ENCODE peak calls at places on chromosomes 12 and 14, in seven cellular contexts. E is activated naive CD8-positive, alpha-beta T cell treated with anti-CD3 and anti-CD28 coated beads, Interleukin-2, amount 50 U/mL, for 24 hours; D is left cardiac atrium; N is lower lobe of right lung; G is pulmonary artery endothelial cell; T is ELF-1; M is CD8-positive, alpha-beta T cell. C is an unnamed sample.

GRCh38 chr14:101620039-101620788 is 58.9 kb downstream of the DIO3 start:
- DNase-seq in N (no peak), M (no peak), T (no peak), G (no peak), D (no peak), E (no peak), C (no peak)

GRCh38 chr12:109830267-109830666 is 2.9 kb downstream of the TRPV4 start:
- DNase-seq in T (no peak), G (no peak), E (no peak), N (no peak), D (no peak), M (no peak), C (no peak)

GRCh38 chr14:105905456-105905855 is 379.1 kb downstream of the TMEM121 start:
- DNase-seq in N (no peak), E (no peak), T (no peak), D (no peak), G (no peak), M (no peak), C (no peak)

GRCh38 chr12:102995372-102995771 is 37.9 kb downstream of the ASCL1 start:
- DNase-seq in E (no peak), D (no peak), M (no peak), T (no peak), N (no peak), G (no peak), C (no peak)

GRCh38 chr14:101073598-101073965 is 170.1 kb upstream of the RTL1 start:
- DNase-seq in M (no peak), D (no peak), T (no peak), E (no peak), G (no peak), N (no peak), C (no peak)

GRCh38 chr12:31315779-31316465 is 10.0 kb downstream of the SINHCAF start:
- DNase-seq in N (no peak), T (no peak), G (no peak), D (no peak), E (no peak), M (no peak), C (no peak)

GRCh38 chr14:33564774-33565630 is 385.9 kb downstream of the EGLN3 start:
- DNase-seq in M (no peak), N (no peak), E (no peak), D (no peak), G (peak), T (peak), C (no peak)

GRCh38 chr12:53998900-53999236 is 1.1 kb upstream of the HOXC9 start:
- DNase-seq in G (no peak), M (no peak), T (no peak), N (no peak), E (no peak), D (no peak), C (no peak)

GRCh38 chr14:45198551-45198950 is 54.5 kb downstream of the MIS18BP1 start:
- DNase-seq in N (no peak), E (no peak), D (no peak), M (no peak), T (no peak), G (no peak), C (no peak)

GRCh38 chr12:65891987-65892481 is 67.8 kb downstream of the HMGA2 start:
- DNase-seq in G (no peak), M (no peak), T (no peak), E (no peak), D (peak), N (no peak), C (peak)

GRCh38 chr14:77498120-77498979 is at the start of gene ISM2:
- DNase-seq in N (peak), T (peak), M (peak), E (peak), D (peak), G (no peak), C (no peak)

GRCh38 chr12:92360543-92360942 is 214.9 kb upstream of the BTG1 start:
- DNase-seq in G (no peak), N (no peak), D (no peak), M (peak), E (no peak), T (no peak), C (no peak)

GRCh38 chr12:41277019-41277770 is 89.1 kb downstream of the PDZRN4 start:
- DNase-seq in E (no peak), M (no peak), G (peak), T (peak), N (no peak), D (no peak), C (no peak)

GRCh38 chr12:21526721-21527345 is 737 bp downstream of the SPX start:
- DNase-seq in M (no peak), G (no peak), D (no peak), E (no peak), T (no peak), N (no peak), C (no peak)

GRCh38 chr14:28635387-28635786 is 131.2 kb upstream of the FOXG1 start:
- DNase-seq in E (peak), N (no peak), M (no peak), D (no peak), G (no peak), T (no peak), C (no peak)

GRCh38 chr12:47717443-47718193 is 7.7 kb downstream of the ENDOU start:
- DNase-seq in M (peak), D (peak), G (peak), T (peak), N (peak), E (peak), C (peak)

GRCh38 chr14:77965919-77966435 is 166.1 kb downstream of the ADCK1 start:
- DNase-seq in G (no peak), N (peak), M (no peak), T (peak), D (peak), E (no peak), C (no peak)

GRCh38 chr14:25122188-25122587 is 72.2 kb upstream of the STXBP6 start:
- DNase-seq in E (no peak), M (no peak), N (no peak), G (no peak), T (no peak), D (no peak), C (no peak)

GRCh38 chr14:35159742-35160409 is 37.5 kb downstream of the PRORP start:
- DNase-seq in T (no peak), M (no peak), N (no peak), D (no peak), G (peak), E (no peak), C (peak)

GRCh38 chr14:24634158-24634557 is at the start of gene GZMB:
- DNase-seq in D (no peak), M (peak), T (no peak), G (no peak), N (no peak), E (peak), C (no peak)

GRCh38 chr14:102930138-102930752 is 7.8 kb downstream of the AMN start:
- DNase-seq in G (no peak), E (no peak), T (no peak), D (no peak), M (no peak), N (peak), C (no peak)